ENCODE peak calls at places on chromosome 3, in nine cellular contexts. I, U, D, N, M, G, T, A and L are unnamed samples. For H3K36me3, the result is how much of the 10 kb centered on the place peaks cover.

GRCh38 chr3:85482193-85482450 is 523.3 kb downstream of the CADM2 start:
- DNase-seq in D (no peak), G (no peak), I (no peak), M (no peak), N (no peak), U (no peak), T (no peak), A (no peak), L (no peak)

GRCh38 chr3:152349397-152349796 is 80.7 kb downstream of the MBNL1 start:
- DNase-seq in I (no peak), U (no peak), A (no peak), D (no peak), G (no peak), M (no peak), T (no peak), N (no peak), L (peak)

GRCh38 chr3:160314949-160315348 is 84.1 kb downstream of the IFT80 start:
- DNase-seq in M (no peak), I (no peak), N (no peak), T (no peak), A (no peak), D (no peak), G (no peak), U (no peak), L (no peak)

GRCh38 chr3:168620854-168621253 is 525.1 kb upstream of the GOLIM4 start:
- DNase-seq in T (peak), M (no peak), I (no peak), U (no peak), A (peak), G (no peak), D (no peak), N (no peak), L (peak)

GRCh38 chr3:190097617-190098016 is 23.1 kb downstream of the P3H2 start:
- DNase-seq in U (no peak), D (no peak), I (no peak), A (peak), G (no peak), M (no peak), N (no peak), T (no peak), L (no peak)

GRCh38 chr3:52328536-52329080 is 12.5 kb downstream of the DNAH1 start:
- DNase-seq in I (no peak), T (no peak), M (no peak), G (no peak), N (no peak), D (no peak), A (no peak), U (no peak), L (no peak)

GRCh38 chr3:181704421-181705066 is 7.2 kb upstream of the SOX2 start:
- DNase-seq in D (no peak), N (no peak), U (no peak), M (no peak), I (no peak), T (no peak), A (no peak), G (no peak), L (no peak)

GRCh38 chr3:171404376-171404982 is 55.7 kb downstream of the TNIK start:
- DNase-seq in I (no peak), T (peak), G (no peak), N (no peak), A (peak), D (no peak), M (no peak), U (no peak), L (no peak)

GRCh38 chr3:107942244-107942643 is 148.6 kb downstream of the CD47 start:
- DNase-seq in A (no peak), N (no peak), G (no peak), I (no peak), M (no peak), T (no peak), U (no peak), D (no peak), L (peak)

GRCh38 chr3:52444860-52445793 is at the start of gene SEMA3G:
- DNase-seq in G (peak), I (peak), N (peak), A (peak), D (peak), T (peak), U (peak), M (no peak), L (peak)

GRCh38 chr3:30421261-30421660 is 185.1 kb upstream of the TGFBR2 start:
- DNase-seq in D (no peak), I (no peak), U (no peak), N (no peak), M (peak), A (peak), T (no peak), G (no peak), L (peak)

GRCh38 chr3:124776856-124777255 is 46.6 kb downstream of the UMPS start:
- DNase-seq in U (no peak), A (no peak), G (no peak), T (no peak), N (no peak), D (no peak), M (no peak), I (no peak), L (no peak)

GRCh38 chr3:5423076-5423475 is 235.6 kb downstream of the EDEM1 start:
- DNase-seq in D (no peak), T (no peak), N (no peak), I (no peak), M (no peak), U (no peak), A (no peak), G (peak), L (no peak)

GRCh38 chr3:169769287-169770181 is at the start of gene ACTRT3:
- DNase-seq in M (no peak), T (peak), N (peak), D (peak), U (peak), A (peak), I (peak), G (peak), L (peak)

GRCh38 chr3:123021986-123022510 is 5.5 kb downstream of the SEMA5B start:
- DNase-seq in M (no peak), N (no peak), D (no peak), U (no peak), A (no peak), T (no peak), G (no peak), I (no peak), L (no peak)

GRCh38 chr3:100260081-100260684 is 609 bp upstream of the TBC1D23 start:
- DNase-seq in T (peak), M (no peak), A (peak), U (peak), G (no peak), D (peak), I (no peak), N (peak), L (no peak)

GRCh38 chr3:64355473-64355872 is 130.2 kb upstream of the PRICKLE2 start:
- DNase-seq in U (no peak), T (no peak), N (no peak), M (no peak), G (no peak), I (no peak), A (peak), D (no peak), L (peak)

GRCh38 chr3:188700497-188700896 is 471.3 kb upstream of the TPRG1 start:
- DNase-seq in N (no peak), D (no peak), I (no peak), A (no peak), T (no peak), U (no peak), G (no peak), M (no peak), L (no peak)

GRCh38 chr3:72728958-72729467 is 119.2 kb downstream of the SHQ1 start:
- DNase-seq in G (no peak), D (no peak), T (no peak), I (no peak), U (no peak), N (no peak), M (no peak), A (no peak), L (peak)

GRCh38 chr3:194619741-194620140 is 13.5 kb downstream of the TMEM44 start:
- DNase-seq in G (no peak), M (no peak), I (no peak), D (no peak), T (no peak), A (no peak), N (no peak), U (no peak), L (no peak)

GRCh38 chr3:33942483-33943150 is 144.2 kb downstream of the PDCD6IP start:
- DNase-seq in M (no peak), D (no peak), T (no peak), U (no peak), N (no peak), A (no peak), G (no peak), I (no peak), L (peak)

GRCh38 chr3:194283218-194284006 is 67.7 kb downstream of the CPN2 start:
- DNase-seq in A (no peak), N (peak), T (no peak), I (no peak), G (no peak), D (no peak), U (peak), M (no peak), L (no peak)

GRCh38 chr3:61532739-61533500 is 28.5 kb upstream of the PTPRG start:
- DNase-seq in U (no peak), M (no peak), G (no peak), N (no peak), A (no peak), D (no peak), T (no peak), I (no peak), L (no peak)

GRCh38 chr3:196197524-196197923 is 13.7 kb downstream of the ZDHHC19 start:
- DNase-seq in G (no peak), A (no peak), U (no peak), D (no peak), N (peak), I (no peak), M (no peak), T (no peak), L (no peak)

DNA sequence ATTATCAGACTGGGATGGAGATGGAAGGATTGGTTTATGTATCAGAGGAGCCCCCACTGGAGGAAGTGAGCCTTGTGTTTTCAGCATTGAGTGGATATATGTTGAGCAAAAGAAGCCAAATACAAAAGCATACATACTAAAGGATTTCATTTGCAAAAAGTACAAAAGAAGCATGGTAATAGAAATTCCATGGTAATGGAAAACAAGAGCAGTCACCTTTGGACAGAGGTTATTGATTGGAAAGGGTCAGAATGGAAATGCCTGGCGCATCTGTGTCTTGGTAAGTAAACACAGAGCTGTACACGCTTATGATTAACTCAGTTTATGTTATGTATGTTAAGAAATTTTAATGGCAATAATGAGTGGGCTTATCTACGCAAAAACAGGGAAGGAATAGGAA is 72.7 kb downstream of the DHX36 start:
- DNase-seq in M (no peak), G (no peak), A (no peak), T (no peak), I (no peak), N (no peak), D (no peak), U (no peak), L (no peak)
- H3K4me3 ChIP-seq in M (no peak), G (no peak), A (no peak), T (no peak), I (no peak), N (no peak), D (no peak), U (no peak), L (no peak)

GRCh38 chr3:23573827-23574226 is 231.9 kb upstream of the UBE2E1 start:
- DNase-seq in M (no peak), U (no peak), T (no peak), G (no peak), A (no peak), N (no peak), D (no peak), I (no peak), L (no peak)

GRCh38 chr3:23575697-23576096 is 230.1 kb upstream of the UBE2E1 start:
- DNase-seq in N (no peak), M (no peak), G (no peak), I (no peak), U (no peak), T (no peak), D (no peak), A (no peak), L (peak)

GRCh38 chr3:23580337-23580736 is 225.4 kb upstream of the UBE2E1 start:
- DNase-seq in U (no peak), N (no peak), D (no peak), A (peak), G (no peak), I (no peak), T (no peak), M (peak), L (peak)

DNA sequence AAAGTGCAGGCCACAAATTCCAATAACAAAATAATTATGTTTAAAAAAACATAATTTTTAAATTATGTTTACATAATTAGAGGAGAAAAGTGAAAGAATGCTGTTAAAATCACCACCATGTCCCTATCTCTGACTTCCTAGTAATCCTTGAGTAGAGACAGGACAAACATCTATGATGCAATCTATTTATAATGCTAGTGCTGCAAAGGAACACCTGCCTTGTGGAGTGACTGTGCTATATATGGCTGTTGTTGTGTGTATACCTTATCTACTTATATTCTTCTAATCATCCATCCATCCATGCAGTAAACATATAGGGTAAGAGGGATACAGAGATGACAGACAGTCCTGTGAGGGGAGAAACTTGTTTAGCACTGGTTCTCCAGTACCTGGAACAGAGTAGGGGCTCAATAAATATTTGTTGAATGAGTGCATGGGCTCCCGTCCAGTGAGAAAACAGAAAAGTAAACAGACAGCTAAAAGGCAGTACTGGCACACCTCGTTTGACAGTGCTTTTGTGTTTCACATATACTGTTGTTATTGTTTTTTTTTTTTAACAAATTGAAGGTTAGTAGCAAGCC is 229.3 kb upstream of the UBE2E1 start:
- DNase-seq in T (no peak), G (no peak), A (no peak), I (no peak), U (no peak), M (no peak), D (no peak), N (no peak), L (peak)
- TF ChIP-seq CTCF in T (no peak), G (no peak), A (no peak), I (no peak), U (no peak), M (no peak), D (no peak), N (no peak), L (no peak)

GRCh38 chr3:128903501-128903900 is 24.1 kb downstream of the ACAD9 start:
- DNase-seq in T (no peak), N (no peak), U (no peak), I (no peak), A (no peak), D (no peak), G (no peak), M (no peak), L (no peak)
- H3K36me3 ChIP-seq in T (half or more), N (half or more), U (half or more), I (half or more), A (half or more), D (under half), G (under half), M (half or more), L (under half)

GRCh38 chr3:73765878-73766564 is 141.3 kb upstream of the PDZRN3 start:
- DNase-seq in M (no peak), G (peak), U (no peak), T (no peak), N (no peak), I (no peak), D (no peak), A (no peak), L (no peak)
- H3K4me3 ChIP-seq in M (no peak), G (no peak), U (no peak), T (no peak), N (no peak), I (no peak), D (no peak), A (no peak), L (no peak)